ENCODE peak calls at places on chromosomes 13 and 19, in ten cellular contexts. W, N, H, J, I, F, Z, O, X and T are unnamed samples.
A peak's percentile ranks its signal among the peaks of the same experiment; 100 is the strongest.

GRCh38 chr13:66887088-66887487 is 343.0 kb downstream of the PCDH9 start:
- DNase-seq in O (no peak), Z (no peak), N (no peak), H (no peak), X (no peak), J (no peak), W (peak; percentile 70), I (no peak), F (no peak), T (no peak)

GRCh38 chr19:3554254-3555083 is 2.9 kb downstream of the MFSD12 start:
- DNase-seq in J (no peak), Z (peak; percentile 67), O (no peak), H (no peak), F (no peak), I (peak; percentile 71), W (no peak), X (no peak), N (no peak), T (no peak)

GRCh38 chr13:111292710-111293485 is 27.5 kb upstream of the TEX29 start:
- DNase-seq in W (no peak), X (no peak), O (no peak), I (no peak), H (no peak), J (no peak), F (no peak), N (no peak), Z (no peak), T (no peak)

GRCh38 chr13:85724554-85725432 is 74.4 kb downstream of the SLITRK6 start:
- DNase-seq in W (peak; percentile 22), Z (no peak), O (no peak), F (peak; percentile 79), H (no peak), J (no peak), X (peak; percentile 87), I (no peak), N (no peak), T (no peak)

GRCh38 chr13:35978607-35979316 is 152.4 kb downstream of the DCLK1 start:
- DNase-seq in X (peak; percentile 74), N (no peak), F (peak; percentile 60), W (peak; percentile 61), H (peak; percentile 52), I (no peak), J (peak; percentile 67), O (peak; percentile 74), Z (no peak), T (no peak)

GRCh38 chr19:6416658-6417405 is 7.8 kb downstream of the KHSRP start:
- DNase-seq in J (no peak), W (no peak), F (no peak), X (no peak), I (no peak), H (peak; percentile 13), O (no peak), Z (no peak), N (no peak), T (no peak)

GRCh38 chr19:49746206-49746958 is 16.7 kb downstream of the TSKS start:
- DNase-seq in F (no peak), W (no peak), J (peak; percentile 94), Z (no peak), H (peak; percentile 40), O (peak; percentile 96), I (peak; percentile 57), N (peak; percentile 3), X (no peak), T (no peak)

GRCh38 chr19:1945899-1946298 is 4.9 kb downstream of the CSNK1G2 start:
- DNase-seq in W (no peak), X (no peak), F (no peak), O (peak; percentile 93), J (peak; percentile 85), Z (no peak), N (no peak), I (peak; percentile 39), H (no peak), T (no peak)

GRCh38 chr13:28117689-28118377 is 17.5 kb upstream of the FLT3 start:
- DNase-seq in F (no peak), I (no peak), X (no peak), H (no peak), Z (no peak), W (no peak), O (peak; percentile 59), J (peak; percentile 43), N (no peak), T (no peak)

GRCh38 chr19:8302734-8303133 is 5.4 kb downstream of the CD320 start:
- DNase-seq in O (no peak), J (no peak), H (no peak), X (no peak), N (no peak), F (no peak), W (no peak), I (no peak), Z (peak; percentile 37), T (no peak)

GRCh38 chr19:33191501-33191900 is 2.6 kb upstream of the LRP3 start:
- DNase-seq in J (no peak), I (no peak), H (no peak), Z (no peak), O (peak; percentile 28), W (no peak), X (no peak), F (no peak), N (no peak), T (no peak)

GRCh38 chr13:112928958-112929777 is 39.8 kb upstream of the MCF2L start:
- DNase-seq in I (no peak), F (peak; percentile 20), O (no peak), W (no peak), Z (no peak), N (no peak), J (peak; percentile 29), H (no peak), X (peak; percentile 84), T (no peak)

GRCh38 chr13:91375119-91375729 is 23.2 kb upstream of the GPC5 start:
- DNase-seq in N (no peak), I (no peak), Z (no peak), X (no peak), H (peak; percentile 35), W (no peak), F (no peak), J (peak; percentile 37), O (no peak), T (no peak)

GRCh38 chr13:35818577-35819165 is 312.5 kb downstream of the DCLK1 start:
- DNase-seq in H (peak; percentile 16), N (no peak), F (peak; percentile 48), I (no peak), J (peak; percentile 40), Z (no peak), X (peak; percentile 50), O (no peak), W (peak; percentile 49), T (no peak)

GRCh38 chr19:46218160-46218559 is 11.4 kb upstream of the IGFL1 start:
- DNase-seq in O (peak; percentile 94), Z (no peak), J (peak; percentile 80), F (peak; percentile 32), H (peak; percentile 37), N (no peak), I (no peak), W (no peak), X (no peak), T (no peak)

GRCh38 chr13:49539313-49539712 is 43.6 kb downstream of the PHF11 start:
- DNase-seq in J (no peak), Z (no peak), X (no peak), O (no peak), H (no peak), I (no peak), N (no peak), W (no peak), F (no peak), T (no peak)

GRCh38 chr13:79749985-79750551 is 269.1 kb downstream of the NDFIP2 start:
- DNase-seq in O (peak; percentile 78), N (no peak), F (peak; percentile 71), H (no peak), W (peak; percentile 99), Z (no peak), I (no peak), X (no peak), J (peak; percentile 99), T (no peak)

GRCh38 chr13:70723732-70724131 is 615.5 kb upstream of the KLHL1 start:
- DNase-seq in N (no peak), F (no peak), J (no peak), X (peak; percentile 31), Z (no peak), I (no peak), O (no peak), W (no peak), H (no peak), T (no peak)

GRCh38 chr19:42629191-42629590 is 34.5 kb upstream of the CEACAM8 start:
- DNase-seq in W (no peak), X (no peak), Z (no peak), J (no peak), I (no peak), H (no peak), O (no peak), F (peak; percentile 9), N (no peak), T (no peak)

GRCh38 chr13:107716741-107717140 is 498.6 kb downstream of the LIG4 start:
- DNase-seq in H (no peak), I (no peak), F (no peak), O (no peak), W (no peak), N (no peak), J (no peak), Z (no peak), X (no peak), T (no peak)